ENCODE peak calls at places on chromosomes 1 and 21, in five cellular contexts. C is lung microvascular endothelial cell; V is NCI-H1092; F is activated CD8-positive, alpha-beta memory T cell treated with anti-CD3 and anti-CD28 coated beads, Interleukin-2, amount 10 ng/mL, durations not matched to agents 7 days and 5 days; I is heart left ventricle. L is an unnamed sample.
A peak's percentile ranks its signal among the peaks of the same experiment; 100 is the strongest.

GRCh38 chr1:112509005-112509659 is 367 bp downstream of the WNT2B start:
- DNase-seq in C (peak; percentile 29), V (no peak), F (no peak), I (no peak), L (no peak)

GRCh38 chr1:246160905-246161304 is 346.2 kb downstream of the SMYD3 start:
- DNase-seq in C (no peak), V (peak; percentile 30), F (no peak), I (no peak), L (no peak)

GRCh38 chr1:34590211-34590623 is 164.6 kb upstream of the GJB5 start:
- DNase-seq in C (no peak), V (peak; percentile 96), F (no peak), I (no peak), L (no peak)

GRCh38 chr1:220990417-220991337 is 111.4 kb downstream of the HLX start:
- DNase-seq in C (peak; percentile 77), V (no peak), F (no peak), I (no peak), L (peak; percentile 83)

GRCh38 chr1:175369696-175370095 is 177.1 kb upstream of the KIAA0040 start:
- DNase-seq in C (no peak), V (no peak), F (no peak), I (no peak), L (no peak)

GRCh38 chr1:203656796-203657620 is 30.4 kb downstream of the ATP2B4 start:
- DNase-seq in C (no peak), V (no peak), F (no peak), I (no peak), L (no peak)

GRCh38 chr1:67566803-67567202 is 118.2 kb upstream of the GADD45A start:
- DNase-seq in C (no peak), V (no peak), F (no peak), I (no peak), L (peak; percentile 60)

GRCh38 chr1:84434756-84435142 is 36.5 kb downstream of the DNASE2B start:
- DNase-seq in C (no peak), V (no peak), F (no peak), I (no peak), L (peak; percentile 16)

GRCh38 chr1:26814377-26814776 is 12.1 kb upstream of the ZDHHC18 start:
- DNase-seq in C (no peak), V (no peak), F (no peak), I (no peak), L (no peak)

GRCh38 chr21:32004281-32004680 is 131.5 kb downstream of the HUNK start:
- DNase-seq in C (no peak), V (no peak), F (no peak), I (no peak), L (no peak)

GRCh38 chr21:37780991-37781983 is 135.0 kb downstream of the KCNJ6 start:
- DNase-seq in C (peak; percentile 47), V (no peak), F (no peak), I (no peak), L (no peak)

GRCh38 chr1:225691377-225691776 is 38.5 kb upstream of the ENAH start:
- DNase-seq in C (no peak), V (no peak), F (no peak), I (no peak), L (peak; percentile 39)